ENCODE peak calls at places on chromosomes 5 and 9, in five cellular contexts. V is GM23338, Z is HCT116, H is HepG2, S is H9. E is an unnamed sample. For H3K79me2, the result is how much of the 10 kb centered on the place peaks cover.

GRCh38 chr9:112325127-112325526 is 8.3 kb downstream of the PTBP3 start:
- DNase-seq in S (peak), V (peak), H (no peak), Z (no peak), E (no peak)

GRCh38 chr9:68500457-68501158 is 40.1 kb downstream of the TMEM252 start:
- DNase-seq in Z (no peak), S (no peak), V (peak), H (peak), E (no peak)

GRCh38 chr5:91541696-91542095 is 158.6 kb upstream of the ARRDC3 start:
- DNase-seq in Z (peak), H (no peak), S (no peak), V (no peak), E (no peak)

GRCh38 chr5:65718576-65719310 is 3.2 kb downstream of the SGTB start:
- DNase-seq in V (no peak), H (no peak), Z (no peak), S (no peak), E (no peak)

GRCh38 chr5:125536582-125536981 is 790.1 kb upstream of the ZNF608 start:
- DNase-seq in S (no peak), H (no peak), Z (no peak), V (no peak), E (no peak)

GRCh38 chr9:118281787-118282186 is 577.6 kb downstream of the TLR4 start:
- DNase-seq in S (no peak), H (no peak), V (no peak), Z (no peak), E (no peak)

GRCh38 chr5:96761618-96762017 is 46.1 kb downstream of the ERAP1 start:
- DNase-seq in V (no peak), Z (no peak), S (no peak), H (no peak), E (no peak)

GRCh38 chr9:125646222-125647100 is 60.5 kb downstream of the MAPKAP1 start:
- DNase-seq in S (no peak), H (no peak), V (no peak), Z (no peak), E (no peak)

GRCh38 chr5:179165421-179166170 is 105.4 kb downstream of the ZNF354C start:
- DNase-seq in H (no peak), S (no peak), V (no peak), Z (no peak), E (peak)

GRCh38 chr5:115842952-115843351 is 1.2 kb downstream of the AP3S1 start:
- DNase-seq in Z (no peak), S (no peak), H (no peak), V (no peak), E (no peak)

GRCh38 chr5:106292654-106293053 is 1378.1 kb downstream of the EFNA5 start:
- DNase-seq in Z (no peak), H (no peak), S (no peak), V (no peak), E (no peak)

GRCh38 chr5:2633992-2634391 is 117.5 kb downstream of the IRX2 start:
- DNase-seq in H (no peak), S (no peak), Z (no peak), V (no peak), E (no peak)

GRCh38 chr5:113081881-113082546 is 105.4 kb downstream of the DCP2 start:
- DNase-seq in S (no peak), V (no peak), Z (no peak), H (no peak), E (no peak)

GRCh38 chr5:112254303-112254702 is 164.8 kb downstream of the EPB41L4A start:
- DNase-seq in H (no peak), Z (no peak), V (no peak), S (no peak), E (no peak)

GRCh38 chr9:127388856-127389238 is 8.1 kb upstream of the SLC2A8 start:
- DNase-seq in Z (no peak), H (peak), S (no peak), V (no peak), E (no peak)

GRCh38 chr9:31519826-31520225 is 864.6 kb upstream of the ACO1 start:
- DNase-seq in Z (no peak), H (no peak), S (no peak), V (no peak), E (no peak)

GRCh38 chr5:522899-523657 is 1.2 kb downstream of the SLC9A3 start:
- DNase-seq in S (no peak), V (peak), H (no peak), Z (no peak), E (no peak)

GRCh38 chr5:465591-466403 is 22.8 kb downstream of the EXOC3 start:
- DNase-seq in S (no peak), V (no peak), H (no peak), Z (no peak), E (no peak)

GRCh38 chr5:15446552-15446951 is 53.4 kb upstream of the FBXL7 start:
- DNase-seq in Z (no peak), V (no peak), S (no peak), H (no peak), E (no peak)

GRCh38 chr5:172114875-172115422 is 73.1 kb downstream of the STK10 start:
- DNase-seq in S (peak), Z (no peak), H (no peak), V (peak), E (no peak)

GRCh38 chr5:17412760-17413671 is 85.0 kb upstream of the TAF11L2 start:
- DNase-seq in H (no peak), S (no peak), Z (no peak), V (no peak), E (no peak)

GRCh38 chr5:79025054-79025465 is 40.0 kb upstream of the ARSB start:
- DNase-seq in S (peak), Z (peak), V (peak), H (peak), E (peak)

GRCh38 chr9:123697686-123698085 is 232.2 kb downstream of the DENND1A start:
- DNase-seq in H (no peak), Z (no peak), V (no peak), S (no peak), E (no peak)

GRCh38 chr5:1524481-1524798 is 680 bp upstream of the LPCAT1 start:
- DNase-seq in S (peak), H (no peak), V (peak), Z (no peak), E (no peak)

GRCh38 chr5:149162401-149163084 is 21.2 kb downstream of the ABLIM3 start:
- DNase-seq in S (no peak), V (no peak), Z (peak), H (peak), E (no peak)

GRCh38 chr5:13585324-13585723 is 359.2 kb downstream of the DNAH5 start:
- DNase-seq in Z (no peak), V (no peak), S (no peak), H (no peak), E (no peak)

GRCh38 chr9:98691890-98692289 is 16.8 kb downstream of the GABBR2 start:
- DNase-seq in V (no peak), Z (no peak), S (no peak), H (no peak), E (no peak)

GRCh38 chr9:117722108-117722761 is 18.0 kb downstream of the TLR4 start:
- DNase-seq in S (no peak), V (peak), Z (no peak), H (no peak), E (no peak)

GRCh38 chr5:74833537-74834266 is 32.5 kb downstream of the FAM169A start:
- DNase-seq in S (no peak), V (no peak), H (peak), Z (no peak), E (no peak)

DNA sequence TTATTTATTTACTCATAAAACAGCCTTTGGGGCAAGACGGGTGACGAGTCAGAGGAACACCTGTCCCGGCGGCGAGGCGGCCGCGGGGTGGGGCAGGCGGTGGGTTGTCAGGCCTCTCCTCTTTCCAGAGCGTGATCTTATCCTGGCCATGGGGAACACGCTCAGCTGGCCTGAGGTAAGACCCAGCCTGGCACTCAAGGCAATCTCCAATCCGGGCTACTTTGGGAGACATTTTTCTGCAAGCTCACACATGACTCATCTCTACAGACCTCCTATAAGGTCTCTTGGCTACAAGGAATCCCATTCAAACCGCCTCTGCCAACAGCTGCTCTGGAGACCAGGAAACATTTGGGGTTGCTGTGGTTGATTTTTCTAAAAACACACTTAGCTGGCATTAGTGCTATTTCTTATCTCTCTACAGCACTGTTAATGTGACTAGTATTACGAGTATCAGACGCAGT is 6.2 kb downstream of the RAPGEF1 start:
- DNase-seq in V (peak), S (peak), Z (no peak), H (no peak), E (no peak)
- H3K79me2 ChIP-seq in V (half or more), S (under half), Z (half or more), H (half or more), E (half or more)

DNA sequence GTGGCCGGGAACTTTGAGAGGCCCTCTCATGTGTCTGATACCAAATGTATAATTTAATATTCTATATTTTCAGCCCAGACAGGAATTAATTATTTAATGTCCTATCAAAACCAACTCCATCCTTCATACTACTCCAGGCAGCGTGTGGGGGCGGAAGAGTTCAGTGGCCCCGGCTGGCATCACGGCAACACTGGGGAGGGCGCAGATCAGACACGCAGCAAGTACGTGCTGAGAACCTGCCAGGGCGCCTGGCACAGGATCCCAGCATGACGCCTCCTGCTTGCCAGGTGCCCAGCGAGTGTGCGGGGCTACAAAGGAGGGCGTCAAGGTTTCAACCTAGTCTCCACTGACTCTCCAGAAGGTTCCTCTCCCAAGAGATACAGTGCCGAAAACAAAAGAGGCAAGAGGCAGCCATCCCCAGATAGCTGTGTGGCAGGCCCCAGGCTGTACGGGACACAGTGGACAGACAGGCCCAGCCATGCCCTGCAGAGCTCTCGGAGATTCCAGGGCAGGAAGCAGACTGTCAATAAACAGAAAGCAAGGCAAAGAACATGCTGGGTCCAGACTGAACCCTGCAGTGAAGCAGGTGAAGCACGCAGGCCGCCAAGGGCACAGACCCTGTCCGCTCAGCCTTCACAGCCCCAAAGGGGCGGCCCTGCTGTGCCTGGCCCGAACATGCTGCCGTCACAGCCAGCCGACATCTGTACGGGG is 110.3 kb downstream of the VAV2 start:
- DNase-seq in V (no peak), S (no peak), Z (no peak), H (no peak), E (no peak)
- H3K79me2 ChIP-seq in V (half or more), S (under half), Z (under half), H (half or more), E (half or more)

GRCh38 chr5:158845941-158846340 is 253.8 kb downstream of the EBF1 start:
- DNase-seq in S (no peak), Z (no peak), H (no peak), V (no peak), E (no peak)
- H3K79me2 ChIP-seq in S (under half), Z (under half), H (under half), V (under half), E (under half)

DNA sequence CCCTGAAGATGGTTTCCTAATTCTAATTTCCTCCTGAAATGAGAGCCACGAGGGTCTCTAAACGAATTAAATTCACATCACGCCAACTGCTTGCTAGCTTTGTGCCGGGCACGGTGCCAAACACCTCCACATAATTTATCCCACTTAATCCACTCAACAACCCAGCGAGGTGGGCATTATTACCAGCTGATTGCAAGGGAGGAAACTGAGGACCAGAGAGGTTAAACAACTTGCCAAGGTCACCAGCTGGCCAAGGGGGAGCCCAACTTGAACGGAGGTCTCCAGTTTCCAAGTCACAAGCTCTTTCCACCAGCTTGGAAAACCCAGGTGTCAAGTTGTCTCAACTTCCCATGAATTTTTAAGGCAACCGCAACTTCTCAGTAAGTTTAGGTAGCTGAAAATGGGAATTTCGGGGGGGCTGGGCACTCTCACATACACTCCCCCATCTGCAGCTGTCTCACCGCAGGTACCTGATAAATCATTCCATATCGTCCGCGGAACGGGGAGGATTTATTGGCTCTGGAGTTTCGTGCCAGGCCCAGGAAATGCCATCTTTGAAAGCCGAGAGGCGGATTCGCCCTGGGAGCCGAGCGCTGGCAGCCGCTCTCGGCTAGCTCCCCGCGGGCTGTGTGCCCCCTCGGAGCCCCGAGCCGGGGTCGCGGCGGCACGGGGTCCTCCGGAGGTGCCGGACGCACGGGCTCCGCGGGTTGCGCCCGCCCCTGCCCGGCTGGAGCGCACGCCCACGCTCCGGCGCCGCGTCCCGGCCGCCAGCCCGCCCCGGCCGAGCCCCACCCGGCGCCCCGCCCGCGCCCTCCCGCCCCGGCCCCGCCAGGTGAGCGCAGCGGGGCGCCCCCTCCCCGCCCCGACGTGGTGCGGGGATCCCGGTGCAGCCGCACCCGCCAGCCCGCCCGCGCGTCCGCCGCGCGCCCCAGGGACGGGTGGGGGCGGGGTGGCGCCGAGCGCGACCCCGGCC is 628 bp downstream of the PTPN3 start:
- DNase-seq in S (no peak), V (peak), Z (no peak), H (no peak), E (no peak)
- H3K79me2 ChIP-seq in S (under half), V (under half), Z (under half), H (under half), E (under half)

DNA sequence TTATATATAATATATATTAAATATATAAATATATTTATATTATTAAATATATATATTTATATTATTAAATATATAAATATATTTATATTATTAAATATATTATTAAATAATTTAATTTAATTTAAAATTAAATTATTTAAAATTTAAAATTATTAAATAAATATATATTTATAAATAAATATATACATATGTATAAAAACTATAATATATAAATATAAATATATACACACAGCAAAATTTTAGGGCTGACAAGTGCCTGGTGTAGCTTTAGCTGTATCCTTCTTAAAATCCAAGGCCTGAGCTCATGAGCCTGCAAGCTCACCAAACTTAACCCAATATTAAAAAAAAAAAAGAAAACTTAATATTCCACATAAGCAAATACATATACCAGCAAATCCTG is 53.2 kb downstream of the UBAP2 start:
- DNase-seq in S (no peak), V (no peak), Z (no peak), H (no peak), E (no peak)
- H3K79me2 ChIP-seq in S (under half), V (under half), Z (half or more), H (under half), E (under half)